ENCODE peak calls at places on chromosomes 13 and 19, in four cellular contexts. N is fibroblast of lung; B is left ventricle myocardium inferior; F is CD8-positive, alpha-beta memory T cell. L is an unnamed sample.

GRCh38 chr19:1505991-1506881 is 6.6 kb downstream of the ADAMTSL5 start:
- DNase-seq in F (no peak), N (no peak), B (no peak), L (no peak)

GRCh38 chr13:26517931-26518330 is 39.6 kb upstream of the WASF3 start:
- DNase-seq in B (no peak), F (no peak), N (no peak), L (no peak)

GRCh38 chr19:54196514-54196913 is 4.1 kb upstream of the RPS9 start:
- DNase-seq in N (no peak), B (no peak), F (no peak), L (no peak)

GRCh38 chr19:19134687-19135158 is 3.6 kb downstream of the TMEM161A start:
- DNase-seq in B (peak; percentile 82), F (peak; percentile 15), N (no peak), L (no peak)

GRCh38 chr19:58362272-58362994 is at the start of gene ZNF497:
- DNase-seq in F (peak; percentile 96), B (peak; percentile 98), N (peak; percentile 97), L (peak; percentile 92)

GRCh38 chr19:33804021-33804799 is 7.5 kb downstream of the KCTD15 start:
- DNase-seq in F (no peak), N (peak; percentile 70), B (peak; percentile 71), L (no peak)

GRCh38 chr19:5251096-5252065 is 89.2 kb downstream of the PTPRS start:
- DNase-seq in B (no peak), N (no peak), F (no peak), L (no peak)

GRCh38 chr13:113417836-113418721 is 35.2 kb downstream of the ADPRHL1 start:
- DNase-seq in B (no peak), F (no peak), N (no peak), L (no peak)

GRCh38 chr19:35216833-35217707 is 11.5 kb downstream of the FAM187B start:
- DNase-seq in F (peak; percentile 36), B (no peak), N (no peak), L (no peak)

DNA sequence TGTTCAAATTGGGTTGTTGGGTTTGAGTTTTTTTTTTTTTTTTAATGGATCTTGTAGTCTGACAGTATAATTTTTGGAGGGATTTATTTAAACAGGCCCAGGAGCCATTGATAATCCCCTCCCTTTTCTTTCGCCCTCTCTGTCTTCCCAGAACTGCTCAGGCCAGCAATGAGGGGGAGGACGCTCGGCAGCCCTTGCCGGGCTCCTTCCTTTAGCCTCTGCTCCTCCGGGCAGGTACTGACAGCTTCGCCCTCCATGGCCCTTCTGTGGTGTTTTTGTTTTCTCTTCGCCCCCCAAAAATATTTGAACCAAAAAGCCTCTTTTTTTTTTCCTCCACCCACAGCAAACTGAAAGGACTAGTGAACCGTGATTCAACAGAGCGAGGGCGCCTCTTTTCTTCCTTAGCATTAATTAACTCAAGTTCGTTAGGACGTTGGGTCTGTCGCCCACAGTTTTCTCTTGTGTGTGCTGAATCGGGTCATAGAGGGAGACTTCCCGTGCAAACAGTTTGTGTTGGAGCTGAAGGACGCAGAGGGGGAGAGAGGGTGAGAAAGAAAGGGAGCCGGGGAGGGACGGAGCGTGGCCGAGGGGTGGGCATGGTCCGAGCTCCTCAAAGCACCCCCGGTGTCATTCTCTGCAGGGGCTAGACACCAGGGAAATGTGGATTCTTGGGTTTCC is 21.5 kb downstream of the NFIX start:
- DNase-seq in N (no peak), B (no peak), F (no peak), L (no peak)
- H3K4me1 ChIP-seq in N (peaks cover 37% of the 10 kb centered on the region), B (peaks cover 100% of the 10 kb centered on the region), F (peaks cover 25% of the 10 kb centered on the region), L (peaks cover 46% of the 10 kb centered on the region)

GRCh38 chr13:110869231-110869804 is 45.6 kb downstream of the ANKRD10 start:
- DNase-seq in N (no peak), B (no peak), F (no peak), L (no peak)
- H3K4me3 ChIP-seq in N (peak overlapping the region; percentile 57), B (peak overlapping the region; percentile 64), F (peak overlapping the region; percentile 24), L (no peak overlapping the region)

DNA sequence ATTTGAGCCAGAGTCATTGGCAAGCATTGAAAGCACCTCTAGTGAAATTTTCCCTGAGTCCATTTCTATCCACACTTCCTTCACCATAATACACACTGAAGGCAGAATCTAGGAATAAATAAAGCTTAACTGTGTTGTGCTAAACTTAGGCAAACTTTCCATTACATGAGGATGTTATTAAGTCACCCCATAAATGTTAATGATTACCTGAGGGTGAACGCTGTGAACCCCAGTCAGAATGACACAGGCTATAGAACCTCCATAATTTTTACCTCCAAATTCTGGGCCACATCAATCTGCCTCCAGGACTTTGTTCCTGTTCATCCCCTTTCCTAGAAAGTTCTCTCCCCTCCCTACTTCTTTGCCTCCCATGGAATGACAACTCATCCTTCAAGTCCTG is 71.1 kb downstream of the RAP2A start:
- DNase-seq in N (no peak), B (no peak), F (no peak), L (no peak)
- H3K27ac ChIP-seq in N (no peak overlapping the region), B (no peak overlapping the region), F (no peak overlapping the region), L (no peak overlapping the region)

DNA sequence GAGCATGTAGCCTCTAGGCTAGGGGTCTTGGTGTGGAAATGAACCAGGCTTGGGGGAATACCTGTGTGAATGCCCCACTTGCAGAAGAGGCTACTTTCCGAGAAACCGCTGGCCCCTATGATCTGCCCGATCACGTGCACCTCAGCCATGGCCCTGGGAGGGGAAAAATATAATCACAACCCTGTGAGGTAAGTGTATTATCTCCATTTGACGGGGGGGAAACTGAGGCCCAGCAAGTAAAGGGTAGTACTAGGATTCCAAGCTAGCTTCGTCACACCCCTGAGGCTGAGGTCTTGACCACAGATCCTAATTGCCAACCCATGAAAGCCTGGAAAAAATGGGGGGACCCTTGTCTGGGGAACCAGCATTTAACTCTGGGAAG is 587 bp downstream of the B9D2 start:
- DNase-seq in B (no peak), N (no peak), F (no peak), L (no peak)
- H3K4me1 ChIP-seq in B (peaks cover 13% of the 10 kb centered on the region), N (peaks cover 11% of the 10 kb centered on the region), F (peaks cover 28% of the 10 kb centered on the region), L (peaks cover 19% of the 10 kb centered on the region)

L was measured in RWPE2.